ENCODE peak calls at places on chromosomes 13 and 19, in ten cellular contexts. O, A, G, J, P, D, H, E, B and W are unnamed samples.

GRCh38 chr19:1811472-1811894 is 593 bp downstream of the ATP8B3 start:
- DNase-seq in O (peak), A (peak), G (peak), J (peak), P (peak), D (no peak), H (peak), E (peak), B (peak), W (peak)

GRCh38 chr19:53511933-53512374 is 26.0 kb upstream of the ZNF331 start:
- DNase-seq in O (no peak), A (peak), G (peak), J (peak), P (peak), D (peak), H (no peak), E (peak), B (peak), W (peak)

GRCh38 chr19:3132971-3133792 is 2.7 kb upstream of the GNA15 start:
- DNase-seq in O (no peak), A (peak), G (peak), J (no peak), P (peak), D (no peak), H (no peak), E (peak), B (peak), W (peak)

GRCh38 chr13:30381049-30381448 is 41.2 kb upstream of the UBE2L5 start:
- DNase-seq in O (no peak), A (no peak), G (no peak), J (no peak), P (no peak), D (no peak), H (no peak), E (no peak), B (no peak), W (no peak)

GRCh38 chr19:49335784-49336481 is 727 bp downstream of the CD37 start:
- DNase-seq in O (no peak), A (no peak), G (no peak), J (no peak), P (no peak), D (no peak), H (no peak), E (no peak), B (no peak), W (no peak)

GRCh38 chr19:18290250-18291018 is 9.0 kb upstream of the JUND start:
- DNase-seq in O (no peak), A (peak), G (no peak), J (peak), P (no peak), D (no peak), H (no peak), E (peak), B (peak), W (no peak)

GRCh38 chr19:45919678-45920077 is 5.1 kb upstream of the NANOS2 start:
- DNase-seq in O (no peak), A (no peak), G (no peak), J (no peak), P (no peak), D (no peak), H (no peak), E (no peak), B (no peak), W (no peak)

GRCh38 chr19:32457540-32457939 is 52.0 kb downstream of the DPY19L3 start:
- DNase-seq in O (no peak), A (no peak), G (no peak), J (no peak), P (no peak), D (no peak), H (no peak), E (no peak), B (no peak), W (no peak)

GRCh38 chr13:36207672-36208071 is 6.7 kb downstream of the SOHLH2 start:
- DNase-seq in O (no peak), A (no peak), G (no peak), J (no peak), P (no peak), D (no peak), H (no peak), E (no peak), B (peak), W (no peak)

GRCh38 chr13:65217459-65217858 is 2012.7 kb downstream of the PCDH9 start:
- DNase-seq in O (no peak), A (no peak), G (no peak), J (no peak), P (no peak), D (no peak), H (no peak), E (no peak), B (no peak), W (no peak)

GRCh38 chr13:42355118-42355840 is 83.3 kb downstream of the AKAP11 start:
- DNase-seq in O (no peak), A (no peak), G (no peak), J (no peak), P (peak), D (peak), H (no peak), E (peak), B (no peak), W (no peak)
- H3K4me3 ChIP-seq in O (no peak), A (no peak), G (no peak), J (no peak), P (no peak), D (no peak), H (no peak), E (peak), B (no peak), W (no peak)

DNA sequence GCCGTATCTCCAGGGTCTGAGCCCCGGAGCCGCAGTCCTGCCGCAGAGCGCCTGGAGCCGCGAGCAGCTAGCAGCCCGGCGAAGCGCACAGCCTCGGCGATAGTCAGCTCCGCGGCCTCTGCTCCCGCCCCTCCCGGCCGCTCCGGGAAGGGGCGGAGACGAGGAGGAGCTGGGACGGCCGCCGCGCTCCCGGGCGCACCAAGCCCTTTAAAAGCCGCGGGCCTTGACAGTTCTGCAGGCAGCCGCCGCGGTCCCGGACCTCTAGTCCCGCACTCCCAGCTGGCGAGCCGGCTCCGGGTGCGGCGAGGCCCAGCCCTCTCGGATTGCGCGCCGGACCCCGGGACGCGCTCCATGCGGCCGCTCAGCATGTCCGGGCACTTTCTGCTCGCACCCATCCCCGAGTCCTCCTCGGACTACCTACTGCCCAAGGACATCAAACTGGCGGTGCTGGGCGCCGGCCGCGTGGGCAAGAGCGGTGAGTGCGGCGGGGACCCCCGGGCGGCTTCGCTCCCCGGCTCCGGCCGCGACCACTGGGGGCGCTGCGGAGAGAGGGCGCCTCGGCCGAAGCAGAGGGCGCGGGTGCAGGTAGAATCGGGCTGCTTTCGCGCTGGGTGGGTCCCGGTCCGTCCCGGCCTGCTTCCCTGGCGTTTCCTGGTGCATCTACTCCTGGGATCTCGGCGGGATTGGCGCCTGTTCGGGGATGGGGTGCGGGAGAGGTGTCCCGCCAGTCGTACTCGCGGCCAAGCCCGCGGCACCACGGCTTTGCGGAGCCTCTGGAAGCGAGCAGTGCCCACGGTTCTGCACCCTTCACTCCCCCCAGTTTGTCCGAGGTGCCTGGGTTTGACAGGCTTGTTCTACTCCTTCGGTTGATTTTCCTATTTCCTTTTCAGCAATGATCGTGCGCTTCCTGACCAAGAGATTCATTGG is at the start of gene RASL11A:
- DNase-seq in O (peak), A (peak), G (peak), J (peak), P (peak), D (peak), H (peak), E (peak), B (peak), W (peak)
- TF ChIP-seq CTCF in O (peak), A (peak), G (peak), J (peak), P (peak), D (peak), H (peak), E (peak), B (peak), W (peak)

GRCh38 chr19:7916137-7916907 is 1.7 kb downstream of the TGFBR3L start:
- DNase-seq in O (no peak), A (no peak), G (no peak), J (no peak), P (no peak), D (peak), H (no peak), E (peak), B (no peak), W (no peak)
- H3K4me3 ChIP-seq in O (peak), A (peak), G (peak), J (peak), P (no peak), D (peak), H (peak), E (no peak), B (peak), W (peak)

GRCh38 chr19:42096255-42096837 is 20.4 kb downstream of the ZNF574 start:
- DNase-seq in O (no peak), A (no peak), G (no peak), J (no peak), P (no peak), D (peak), H (no peak), E (no peak), B (no peak), W (no peak)
- TF ChIP-seq CTCF in O (no peak), A (no peak), G (no peak), J (no peak), P (no peak), D (peak), H (no peak), E (no peak), B (no peak), W (no peak)

GRCh38 chr19:51114087-51114714 is 6.0 kb upstream of the CTU1 start:
- DNase-seq in O (no peak), A (no peak), G (no peak), J (no peak), P (no peak), D (no peak), H (no peak), E (no peak), B (no peak), W (no peak)

GRCh38 chr19:51110666-51110971 is 2.4 kb upstream of the CTU1 start:
- DNase-seq in O (no peak), A (no peak), G (no peak), J (no peak), P (no peak), D (no peak), H (no peak), E (no peak), B (no peak), W (no peak)

GRCh38 chr19:51108066-51108804 is at the start of gene CTU1:
- DNase-seq in O (peak), A (peak), G (peak), J (peak), P (peak), D (peak), H (peak), E (peak), B (peak), W (peak)

GRCh38 chr19:51108805-51109146 is 567 bp upstream of the CTU1 start:
- DNase-seq in O (no peak), A (no peak), G (no peak), J (no peak), P (no peak), D (no peak), H (no peak), E (no peak), B (no peak), W (no peak)

GRCh38 chr19:51111606-51112005 is 3.4 kb upstream of the CTU1 start:
- DNase-seq in O (peak), A (no peak), G (no peak), J (no peak), P (no peak), D (peak), H (no peak), E (no peak), B (no peak), W (no peak)
- H3K4me3 ChIP-seq in O (no peak), A (no peak), G (no peak), J (no peak), P (no peak), D (no peak), H (no peak), E (no peak), B (no peak), W (no peak)